ENCODE peak calls at places on chromosomes 12 and 14, in nine cellular contexts. N is heart right ventricle; T is CD8-positive, alpha-beta T cell; U is stomach; W is upper lobe of right lung; A is colonic mucosa; M is ovary; C is tibial artery; I is mammary epithelial cell. D is an unnamed sample.

GRCh38 chr14:91835920-91836843 is 31.2 kb downstream of the TC2N start:
- DNase-seq in I (peak), M (peak), A (peak), T (peak), C (peak), U (peak), N (peak), W (peak), D (peak)

GRCh38 chr12:58242803-58243628 is 301.6 kb downstream of the ATP23 start:
- DNase-seq in I (no peak), U (no peak), W (no peak), M (no peak), T (no peak), N (no peak), C (no peak), A (no peak), D (no peak)

GRCh38 chr12:116959845-116960514 is 49.2 kb downstream of the FBXW8 start:
- DNase-seq in U (no peak), W (no peak), N (no peak), M (no peak), A (no peak), I (no peak), T (no peak), C (no peak), D (no peak)

GRCh38 chr14:104362761-104363605 is 216.6 kb upstream of the C14orf180 start:
- DNase-seq in U (no peak), N (no peak), W (peak), C (no peak), I (no peak), T (no peak), M (no peak), A (no peak), D (no peak)

GRCh38 chr12:91854725-91855124 is 290.9 kb downstream of the BTG1 start:
- DNase-seq in U (no peak), C (peak), N (no peak), I (peak), T (no peak), A (no peak), W (no peak), M (peak), D (no peak)

GRCh38 chr12:26810330-26810729 is 22.7 kb downstream of the ITPR2 start:
- DNase-seq in C (peak), I (peak), T (no peak), W (no peak), N (peak), U (peak), A (no peak), M (peak), D (peak)

GRCh38 chr12:99978152-99978551 is 6.6 kb downstream of the ANKS1B start:
- DNase-seq in W (no peak), U (no peak), C (no peak), T (no peak), M (no peak), A (no peak), I (no peak), N (no peak), D (no peak)

GRCh38 chr12:107732365-107732764 is 28.6 kb downstream of the PRDM4 start:
- DNase-seq in A (no peak), N (no peak), T (no peak), M (no peak), I (no peak), W (no peak), U (no peak), C (no peak), D (no peak)

GRCh38 chr14:68549057-68549421 is 243.8 kb downstream of the ZFP36L1 start:
- DNase-seq in C (no peak), I (peak), N (no peak), M (peak), U (no peak), A (no peak), W (no peak), T (no peak), D (no peak)

GRCh38 chr12:30484658-30485057 is 211.0 kb downstream of the IPO8 start:
- DNase-seq in T (no peak), C (no peak), N (no peak), U (no peak), M (no peak), A (no peak), W (no peak), I (no peak), D (no peak)

GRCh38 chr12:2683283-2684025 is 111.3 kb upstream of the FKBP4 start:
- DNase-seq in M (no peak), C (no peak), W (no peak), N (no peak), U (no peak), A (peak), I (no peak), T (peak), D (peak)

GRCh38 chr12:103495783-103496456 is at the start of gene C12orf42:
- DNase-seq in I (peak), A (peak), N (no peak), M (no peak), C (no peak), W (no peak), T (peak), U (no peak), D (no peak)

GRCh38 chr12:76628745-76629144 is 69.2 kb upstream of the OSBPL8 start:
- DNase-seq in N (no peak), I (no peak), T (no peak), A (no peak), M (no peak), C (no peak), W (no peak), U (no peak), D (no peak)

GRCh38 chr12:85057370-85057963 is 21.3 kb downstream of the LRRIQ1 start:
- DNase-seq in A (peak), T (no peak), C (peak), W (no peak), N (peak), I (peak), M (no peak), U (no peak), D (no peak)

GRCh38 chr12:111720457-111720856 is 34.6 kb downstream of the ACAD10 start:
- DNase-seq in T (no peak), C (no peak), I (no peak), W (no peak), M (no peak), N (no peak), U (no peak), A (no peak), D (no peak)
- H3K27ac ChIP-seq in T (no peak), C (no peak), I (no peak), W (no peak), M (no peak), N (no peak), U (no peak), A (no peak), D (no peak)

DNA sequence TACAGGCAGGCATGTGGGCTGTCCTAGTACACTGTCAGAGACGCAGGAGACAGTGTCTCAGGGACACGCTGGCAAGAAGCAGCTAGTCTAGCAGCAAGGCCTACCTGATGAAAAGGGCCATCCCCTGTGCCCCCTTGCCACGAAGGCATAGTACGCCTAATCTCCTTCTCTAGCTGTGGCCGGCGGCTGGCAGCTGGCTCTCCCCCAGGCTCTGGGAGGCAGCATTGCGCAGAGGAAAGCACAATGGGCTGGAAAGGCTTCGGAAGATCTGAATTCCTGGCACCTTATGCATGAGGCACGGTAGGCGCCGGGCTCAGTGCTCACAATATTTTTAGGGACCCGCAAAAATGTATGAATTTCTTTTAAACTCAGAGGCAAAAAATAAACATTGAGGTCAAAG is 16.0 kb upstream of the PLEKHH1 start:
- DNase-seq in U (peak), I (no peak), M (no peak), T (no peak), A (no peak), W (no peak), N (peak), C (no peak), D (no peak)
- TF ChIP-seq CTCF in U (no peak), I (peak), M (no peak), T (no peak), A (no peak), W (no peak), N (peak), C (no peak), D (no peak)

GRCh38 chr12:65612440-65612839 is 211.8 kb upstream of the HMGA2 start:
- DNase-seq in M (no peak), N (no peak), I (no peak), U (no peak), C (no peak), A (no peak), W (no peak), T (no peak), D (no peak)
- H3K4me3 ChIP-seq in M (no peak), N (no peak), I (no peak), U (no peak), C (no peak), A (no peak), W (no peak), T (no peak), D (no peak)

GRCh38 chr12:94560416-94561221 is 89.7 kb downstream of the TMCC3 start:
- DNase-seq in M (peak), C (no peak), U (no peak), W (no peak), A (peak), T (no peak), N (no peak), I (peak), D (no peak)
- H3K27ac ChIP-seq in M (no peak), C (no peak), U (no peak), W (no peak), A (no peak), T (no peak), N (no peak), I (peak), D (no peak)

GRCh38 chr12:125332900-125333299 is 267.7 kb downstream of the AACS start:
- DNase-seq in I (no peak), W (no peak), M (no peak), C (no peak), U (no peak), A (no peak), N (no peak), T (no peak), D (peak)
- TF ChIP-seq CTCF in I (no peak), W (no peak), M (no peak), C (no peak), U (no peak), A (no peak), N (peak), T (no peak), D (no peak)

GRCh38 chr12:120235369-120236123 is 30.0 kb downstream of the PXN start:
- DNase-seq in T (no peak), I (no peak), A (no peak), C (no peak), N (peak), W (no peak), U (no peak), M (no peak), D (peak)
- H3K4me3 ChIP-seq in T (no peak), I (no peak), A (no peak), C (no peak), N (no peak), W (no peak), U (no peak), M (no peak), D (peak)

DNA sequence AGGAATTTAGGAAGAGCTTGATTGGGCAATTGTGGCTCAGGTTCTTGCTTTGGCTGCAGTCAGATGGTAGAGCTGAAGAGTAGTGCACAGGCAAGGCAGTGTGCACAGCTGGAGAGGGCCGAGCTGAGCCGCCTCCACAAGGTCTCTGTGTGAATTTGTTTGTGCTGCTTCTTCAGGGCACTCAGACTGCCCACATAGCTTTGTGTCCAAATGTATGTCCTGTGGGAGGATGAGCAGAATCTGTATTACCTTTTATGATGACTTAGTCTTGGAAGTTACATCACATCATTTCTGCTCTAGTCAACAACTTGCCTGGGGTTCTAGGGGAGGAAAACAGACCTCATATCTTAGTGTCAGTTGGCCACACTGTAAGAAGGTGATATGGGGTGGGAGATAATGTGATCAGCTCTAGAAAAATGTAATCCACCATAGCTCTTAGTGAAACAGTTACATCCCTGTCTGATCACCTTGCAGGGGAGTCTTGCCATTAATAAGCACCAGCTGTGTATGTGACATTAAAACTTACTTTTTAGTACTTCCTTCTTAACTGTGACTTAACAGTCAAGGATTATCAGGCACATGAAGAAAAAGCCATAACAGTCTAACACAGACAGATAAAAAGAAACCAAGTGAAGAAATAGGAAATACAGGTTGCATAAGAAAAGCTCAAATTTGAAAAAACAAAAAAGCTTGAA is 53.4 kb downstream of the RCOR1 start:
- DNase-seq in I (no peak), W (no peak), T (no peak), N (no peak), U (no peak), A (no peak), C (no peak), M (no peak), D (no peak)
- H3K27ac ChIP-seq in I (no peak), W (no peak), T (no peak), N (peak), U (no peak), A (no peak), C (no peak), M (no peak), D (no peak)